ENCODE peak calls at places on chromosomes 11 and 22, in seven cellular contexts. Z is K562; C is GM12878; G is naive thymus-derived CD4-positive, alpha-beta T cell; R is mesendoderm; D is adipocyte; H is H7. V is an unnamed sample.
A peak's percentile ranks its signal among the peaks of the same experiment; 100 is the strongest.

GRCh38 chr11:103845331-103845730 is 191.1 kb upstream of the DDI1 start:
- DNase-seq in C (no peak), Z (no peak), H (no peak), G (no peak), D (no peak), R (no peak), V (no peak)

GRCh38 chr11:44094260-44094868 is 1.1 kb upstream of the EXT2 start:
- DNase-seq in G (peak; percentile 40), R (peak; percentile 89), C (no peak), Z (peak; percentile 84), H (peak; percentile 85), D (peak; percentile 96), V (peak; percentile 77)

GRCh38 chr11:45155058-45155551 is 8.7 kb downstream of the PRDM11 start:
- DNase-seq in C (no peak), Z (no peak), H (no peak), D (no peak), G (no peak), R (no peak), V (no peak)

GRCh38 chr11:96000064-96000463 is 76.2 kb upstream of the MTMR2 start:
- DNase-seq in C (no peak), H (no peak), G (no peak), Z (no peak), R (no peak), D (no peak), V (no peak)

GRCh38 chr11:118437046-118437735 is 899 bp downstream of the KMT2A start:
- DNase-seq in Z (peak; percentile 82), D (peak; percentile 68), C (no peak), R (peak; percentile 85), G (peak; percentile 18), H (peak; percentile 82), V (peak; percentile 57)

GRCh38 chr11:111357150-111358037 is 21.7 kb downstream of the POU2AF1 start:
- DNase-seq in C (no peak), G (no peak), Z (no peak), H (peak; percentile 56), D (no peak), R (peak; percentile 27), V (no peak)

GRCh38 chr22:44460287-44461082 is 37.5 kb downstream of the RTL6 start:
- DNase-seq in G (no peak), H (no peak), D (no peak), R (no peak), C (no peak), Z (no peak), V (no peak)

GRCh38 chr11:19342036-19342435 is 101.3 kb upstream of the E2F8 start:
- DNase-seq in D (no peak), R (no peak), G (no peak), C (no peak), H (no peak), Z (no peak), V (no peak)

GRCh38 chr11:66854231-66854661 is 2.6 kb upstream of the LRFN4 start:
- DNase-seq in D (no peak), Z (no peak), G (no peak), C (no peak), H (peak; percentile 34), R (no peak), V (no peak)

GRCh38 chr22:22745225-22746060 is 101.0 kb downstream of the GGTLC2 start:
- DNase-seq in G (peak; percentile 25), H (peak; percentile 65), C (no peak), D (peak; percentile 29), Z (peak; percentile 83), R (peak; percentile 41), V (no peak)

GRCh38 chr11:27081056-27081455 is 40.4 kb downstream of the BBOX1 start:
- DNase-seq in C (no peak), G (no peak), D (no peak), Z (no peak), H (no peak), R (no peak), V (no peak)

GRCh38 chr22:25760294-25760693 is 18.3 kb downstream of the MYO18B start:
- DNase-seq in C (no peak), G (no peak), H (no peak), Z (no peak), D (no peak), R (no peak), V (no peak)

GRCh38 chr22:19896665-19897355 is 42.1 kb upstream of the GNB1L start:
- DNase-seq in C (no peak), D (no peak), Z (peak; percentile 76), R (no peak), H (no peak), G (no peak), V (no peak)

GRCh38 chr22:36415415-36416168 is 27.8 kb upstream of the MYH9 start:
- DNase-seq in G (no peak), R (peak; percentile 62), D (no peak), Z (no peak), H (peak; percentile 27), C (no peak), V (no peak)

GRCh38 chr22:21632237-21632895 is at the start of gene CCDC116:
- DNase-seq in D (no peak), G (no peak), R (peak; percentile 63), H (peak; percentile 90), C (no peak), Z (peak; percentile 99), V (peak; percentile 68)

GRCh38 chr22:46267431-46268279 is at the start of gene TTC38:
- DNase-seq in H (peak; percentile 99), R (peak; percentile 77), D (peak; percentile 94), Z (peak; percentile 91), C (no peak), G (peak; percentile 40), V (peak; percentile 97)

GRCh38 chr11:114367244-114367957 is 32.9 kb downstream of the C11orf71 start:
- DNase-seq in Z (no peak), G (no peak), H (no peak), D (no peak), R (no peak), C (no peak), V (no peak)

GRCh38 chr11:33040127-33040861 is 922 bp downstream of the TCP11L1 start:
- DNase-seq in D (peak; percentile 45), G (no peak), H (no peak), R (peak; percentile 34), C (no peak), Z (peak; percentile 14), V (no peak)

GRCh38 chr11:88326112-88326511 is 11.4 kb downstream of the CTSC start:
- DNase-seq in H (no peak), Z (no peak), R (peak; percentile 51), C (no peak), D (no peak), G (no peak), V (no peak)

GRCh38 chr11:88329563-88330250 is 7.8 kb downstream of the CTSC start:
- DNase-seq in R (no peak), Z (no peak), C (no peak), D (no peak), H (no peak), G (no peak), V (no peak)

GRCh38 chr11:88327462-88328143 is 9.9 kb downstream of the CTSC start:
- DNase-seq in Z (no peak), G (no peak), C (no peak), D (no peak), H (no peak), R (no peak), V (no peak)

GRCh38 chr11:88324562-88325345 is 12.8 kb downstream of the CTSC start:
- DNase-seq in Z (no peak), C (no peak), G (no peak), D (no peak), R (no peak), H (no peak), V (no peak)

DNA sequence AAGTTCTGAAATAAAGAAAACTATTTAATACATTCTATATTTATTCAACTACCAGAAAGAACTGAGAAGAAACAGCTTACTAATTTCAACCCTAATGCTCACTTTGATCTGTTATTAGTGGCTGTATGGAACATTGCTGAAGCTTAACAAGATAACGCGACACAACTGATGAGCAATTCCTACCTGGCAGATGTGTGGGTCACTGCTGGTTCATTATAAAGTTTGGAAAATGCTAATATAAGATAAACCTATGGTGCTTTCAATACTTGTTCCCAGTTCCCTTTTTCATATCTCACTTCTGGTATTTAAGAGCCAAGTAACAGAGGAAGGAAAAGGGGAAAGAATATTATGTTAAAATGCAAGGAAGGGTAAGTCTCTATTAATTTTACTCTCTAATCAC is 10.5 kb downstream of the CTSC start:
- DNase-seq in D (no peak), G (no peak), Z (no peak), R (no peak), C (no peak), H (no peak), V (no peak)
- H3K36me3 ChIP-seq in D (peaks cover 39% of the 10 kb centered on the region), G (peaks cover 8% of the 10 kb centered on the region), Z (peaks cover 96% of the 10 kb centered on the region), R (no peaks in the 10 kb centered on the region), C (peaks cover 22% of the 10 kb centered on the region), H (peaks cover 10% of the 10 kb centered on the region), V (peaks cover 54% of the 10 kb centered on the region)

GRCh38 chr11:70324354-70325115 is 54.0 kb downstream of the PPFIA1 start:
- DNase-seq in D (no peak), Z (no peak), G (no peak), C (peak; percentile 33), R (no peak), H (no peak), V (no peak)
- H3K36me3 ChIP-seq in D (peaks cover 49% of the 10 kb centered on the region), Z (peaks cover 72% of the 10 kb centered on the region), G (peaks cover 66% of the 10 kb centered on the region), C (peaks cover 26% of the 10 kb centered on the region), R (peaks cover 10% of the 10 kb centered on the region), H (peaks cover 18% of the 10 kb centered on the region), V (no peaks in the 10 kb centered on the region)

DNA sequence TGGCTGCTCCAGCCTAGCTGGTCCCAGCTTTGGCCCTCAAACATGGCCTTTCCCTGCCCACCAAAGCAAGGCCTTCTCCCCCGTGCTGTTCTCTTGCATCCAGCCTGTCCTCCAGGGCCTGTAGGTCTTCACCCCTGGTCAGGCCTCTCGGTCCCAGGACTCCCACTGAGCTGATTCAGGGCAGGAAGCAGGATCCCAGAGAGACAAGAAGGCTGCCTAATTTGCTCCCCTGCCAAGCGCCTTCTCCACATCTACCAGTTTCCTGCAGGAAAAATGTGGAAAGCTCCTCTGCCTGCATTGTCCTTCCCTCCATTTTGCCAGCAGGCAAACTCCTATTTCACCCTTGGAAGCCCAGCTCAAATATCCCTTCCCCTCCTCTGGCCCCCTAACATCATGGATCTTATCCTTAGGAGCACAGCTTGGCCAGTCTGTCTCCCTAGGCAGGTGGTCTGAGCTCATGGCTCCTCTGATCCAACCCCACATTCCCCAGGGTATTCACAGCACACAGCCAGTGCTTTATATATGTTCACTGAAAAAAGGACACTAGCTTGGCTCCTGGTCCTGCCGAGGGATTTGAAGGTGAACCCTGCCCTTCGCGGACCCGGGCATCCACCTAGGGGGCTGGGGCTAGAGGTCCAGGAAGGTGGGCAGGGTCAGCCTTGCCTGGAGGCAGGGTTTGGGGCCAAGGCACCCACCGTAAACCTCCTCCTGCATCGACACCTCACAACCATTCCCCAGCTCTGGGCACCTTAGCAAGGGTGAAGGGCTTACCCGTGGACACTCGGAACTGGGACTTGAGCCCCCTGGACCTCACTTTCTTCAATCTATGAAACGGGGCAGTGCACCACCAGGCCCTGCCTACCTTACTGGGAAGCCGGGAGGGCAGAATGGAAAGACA is 968 bp downstream of the RHBDD3 start:
- DNase-seq in C (no peak), H (peak; percentile 63), D (peak; percentile 49), Z (no peak), G (no peak), R (peak; percentile 72), V (no peak)
- H3K36me3 ChIP-seq in C (peaks cover 16% of the 10 kb centered on the region), H (peaks cover 34% of the 10 kb centered on the region), D (peaks cover 28% of the 10 kb centered on the region), Z (peaks cover 60% of the 10 kb centered on the region), G (peaks cover 21% of the 10 kb centered on the region), R (peaks cover 13% of the 10 kb centered on the region), V (no peaks in the 10 kb centered on the region)

DNA sequence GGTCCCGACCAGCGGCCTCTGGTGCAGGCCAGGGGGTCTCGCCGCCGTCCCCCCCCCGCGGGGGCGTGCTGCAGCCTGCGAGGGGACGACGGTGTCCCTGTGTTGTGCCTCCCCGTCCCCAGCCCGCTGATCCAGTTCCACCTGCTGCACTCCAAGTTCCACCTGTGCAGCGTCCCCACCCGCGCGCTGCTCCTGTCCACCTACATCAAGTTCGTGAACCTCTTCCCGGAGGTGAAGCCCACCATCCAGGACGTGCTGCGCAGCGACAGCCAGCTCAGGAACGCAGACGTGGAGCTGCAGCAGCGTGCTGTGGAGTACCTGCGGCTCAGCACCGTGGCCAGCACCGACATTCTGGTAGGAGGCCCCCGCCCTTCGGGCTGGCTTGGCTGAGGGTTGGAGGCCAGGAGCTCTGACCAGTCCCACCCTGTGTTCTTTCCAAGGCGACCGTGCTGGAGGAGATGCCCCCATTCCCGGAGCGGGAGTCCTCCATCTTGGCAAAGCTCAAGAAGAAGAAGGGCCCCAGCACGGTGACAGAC is 42.8 kb downstream of the MUC6 start:
- DNase-seq in R (no peak), C (no peak), Z (no peak), D (no peak), G (no peak), H (no peak), V (no peak)
- H3K36me3 ChIP-seq in R (peaks cover 12% of the 10 kb centered on the region), C (peaks cover 10% of the 10 kb centered on the region), Z (peaks cover 47% of the 10 kb centered on the region), D (peaks cover 57% of the 10 kb centered on the region), G (peaks cover 86% of the 10 kb centered on the region), H (peaks cover 19% of the 10 kb centered on the region), V (no peaks in the 10 kb centered on the region)